ENCODE peak calls at places on chromosomes 12 and 14, in seven cellular contexts. One of them, this sample, is unnamed.

GRCh38 chr12:51626629-51627028 is 35.6 kb downstream of the SCN8A start:
- DNase-seq in cardiac septum: no peak
- DNase-seq in A549: no peak
- DNase-seq in Kasumi-1: no peak
- DNase-seq in stimulated activated CD4-positive, alpha-beta T cell treated with anti-CD3 and anti-CD28 coated beads, Interleukin-1b, Interleukin-23, amount 100 ng/mL, for 24 hours: no peak
- DNase-seq in gastrocnemius medialis: no peak
- DNase-seq in stimulated activated CD8-positive, alpha-beta memory T cell treated with anti-CD3 and anti-CD28 coated beads, Interleukin-15, amount 100 ng/mL, for 24 hours: no peak
- DNase-seq in this sample: no peak

GRCh38 chr14:81268016-81268416 is 47.3 kb upstream of the GTF2A1 start:
- DNase-seq in cardiac septum: no peak
- DNase-seq in A549: peak
- DNase-seq in Kasumi-1: peak
- DNase-seq in stimulated activated CD4-positive, alpha-beta T cell treated with anti-CD3 and anti-CD28 coated beads, Interleukin-1b, Interleukin-23, amount 100 ng/mL, for 24 hours: no peak
- DNase-seq in gastrocnemius medialis: no peak
- DNase-seq in stimulated activated CD8-positive, alpha-beta memory T cell treated with anti-CD3 and anti-CD28 coated beads, Interleukin-15, amount 100 ng/mL, for 24 hours: no peak
- DNase-seq in this sample: no peak

GRCh38 chr14:80491131-80491530 is 279.8 kb upstream of the DIO2 start:
- DNase-seq in cardiac septum: no peak
- DNase-seq in A549: no peak
- DNase-seq in Kasumi-1: peak
- DNase-seq in stimulated activated CD4-positive, alpha-beta T cell treated with anti-CD3 and anti-CD28 coated beads, Interleukin-1b, Interleukin-23, amount 100 ng/mL, for 24 hours: no peak
- DNase-seq in gastrocnemius medialis: peak
- DNase-seq in stimulated activated CD8-positive, alpha-beta memory T cell treated with anti-CD3 and anti-CD28 coated beads, Interleukin-15, amount 100 ng/mL, for 24 hours: no peak
- DNase-seq in this sample: no peak

GRCh38 chr12:38538319-38538718 is 221.7 kb downstream of the ALG10B start:
- DNase-seq in cardiac septum: no peak
- DNase-seq in A549: no peak
- DNase-seq in Kasumi-1: no peak
- DNase-seq in stimulated activated CD4-positive, alpha-beta T cell treated with anti-CD3 and anti-CD28 coated beads, Interleukin-1b, Interleukin-23, amount 100 ng/mL, for 24 hours: no peak
- DNase-seq in gastrocnemius medialis: no peak
- DNase-seq in stimulated activated CD8-positive, alpha-beta memory T cell treated with anti-CD3 and anti-CD28 coated beads, Interleukin-15, amount 100 ng/mL, for 24 hours: no peak
- DNase-seq in this sample: no peak

GRCh38 chr12:12331896-12332295 is 18.1 kb downstream of the MANSC1 start:
- DNase-seq in cardiac septum: no peak
- DNase-seq in A549: no peak
- DNase-seq in Kasumi-1: no peak
- DNase-seq in stimulated activated CD4-positive, alpha-beta T cell treated with anti-CD3 and anti-CD28 coated beads, Interleukin-1b, Interleukin-23, amount 100 ng/mL, for 24 hours: no peak
- DNase-seq in gastrocnemius medialis: no peak
- DNase-seq in stimulated activated CD8-positive, alpha-beta memory T cell treated with anti-CD3 and anti-CD28 coated beads, Interleukin-15, amount 100 ng/mL, for 24 hours: no peak
- DNase-seq in this sample: no peak

GRCh38 chr12:123389560-123390351 is 5.8 kb downstream of the KMT5A start:
- DNase-seq in cardiac septum: peak
- DNase-seq in A549: peak
- DNase-seq in Kasumi-1: peak
- DNase-seq in stimulated activated CD4-positive, alpha-beta T cell treated with anti-CD3 and anti-CD28 coated beads, Interleukin-1b, Interleukin-23, amount 100 ng/mL, for 24 hours: no peak
- DNase-seq in gastrocnemius medialis: peak
- DNase-seq in stimulated activated CD8-positive, alpha-beta memory T cell treated with anti-CD3 and anti-CD28 coated beads, Interleukin-15, amount 100 ng/mL, for 24 hours: no peak
- DNase-seq in this sample: no peak

GRCh38 chr12:108449478-108449877 is 65.6 kb upstream of the FICD start:
- DNase-seq in cardiac septum: no peak
- DNase-seq in A549: no peak
- DNase-seq in Kasumi-1: no peak
- DNase-seq in stimulated activated CD4-positive, alpha-beta T cell treated with anti-CD3 and anti-CD28 coated beads, Interleukin-1b, Interleukin-23, amount 100 ng/mL, for 24 hours: no peak
- DNase-seq in gastrocnemius medialis: no peak
- DNase-seq in stimulated activated CD8-positive, alpha-beta memory T cell treated with anti-CD3 and anti-CD28 coated beads, Interleukin-15, amount 100 ng/mL, for 24 hours: no peak
- DNase-seq in this sample: no peak

GRCh38 chr12:41605528-41606295 is 417.6 kb downstream of the PDZRN4 start:
- DNase-seq in cardiac septum: no peak
- DNase-seq in A549: no peak
- DNase-seq in Kasumi-1: no peak
- DNase-seq in stimulated activated CD4-positive, alpha-beta T cell treated with anti-CD3 and anti-CD28 coated beads, Interleukin-1b, Interleukin-23, amount 100 ng/mL, for 24 hours: no peak
- DNase-seq in gastrocnemius medialis: no peak
- DNase-seq in stimulated activated CD8-positive, alpha-beta memory T cell treated with anti-CD3 and anti-CD28 coated beads, Interleukin-15, amount 100 ng/mL, for 24 hours: no peak
- DNase-seq in this sample: no peak

GRCh38 chr12:124736115-124737039 is 127.3 kb downstream of the SCARB1 start:
- DNase-seq in cardiac septum: no peak
- DNase-seq in A549: no peak
- DNase-seq in Kasumi-1: no peak
- DNase-seq in stimulated activated CD4-positive, alpha-beta T cell treated with anti-CD3 and anti-CD28 coated beads, Interleukin-1b, Interleukin-23, amount 100 ng/mL, for 24 hours: no peak
- DNase-seq in gastrocnemius medialis: no peak
- DNase-seq in stimulated activated CD8-positive, alpha-beta memory T cell treated with anti-CD3 and anti-CD28 coated beads, Interleukin-15, amount 100 ng/mL, for 24 hours: no peak
- DNase-seq in this sample: no peak

GRCh38 chr14:69973846-69974245 is 94.6 kb downstream of the SMOC1 start:
- DNase-seq in cardiac septum: no peak
- DNase-seq in A549: no peak
- DNase-seq in Kasumi-1: no peak
- DNase-seq in stimulated activated CD4-positive, alpha-beta T cell treated with anti-CD3 and anti-CD28 coated beads, Interleukin-1b, Interleukin-23, amount 100 ng/mL, for 24 hours: no peak
- DNase-seq in gastrocnemius medialis: no peak
- DNase-seq in stimulated activated CD8-positive, alpha-beta memory T cell treated with anti-CD3 and anti-CD28 coated beads, Interleukin-15, amount 100 ng/mL, for 24 hours: no peak
- DNase-seq in this sample: no peak

GRCh38 chr12:108691995-108692808 is 39.1 kb downstream of the CORO1C start:
- DNase-seq in cardiac septum: no peak
- DNase-seq in A549: no peak
- DNase-seq in Kasumi-1: no peak
- DNase-seq in stimulated activated CD4-positive, alpha-beta T cell treated with anti-CD3 and anti-CD28 coated beads, Interleukin-1b, Interleukin-23, amount 100 ng/mL, for 24 hours: no peak
- DNase-seq in gastrocnemius medialis: peak
- DNase-seq in stimulated activated CD8-positive, alpha-beta memory T cell treated with anti-CD3 and anti-CD28 coated beads, Interleukin-15, amount 100 ng/mL, for 24 hours: no peak
- DNase-seq in this sample: peak

GRCh38 chr12:130016986-130017385 is 113.2 kb upstream of the TMEM132D start:
- DNase-seq in cardiac septum: no peak
- DNase-seq in A549: no peak
- DNase-seq in Kasumi-1: no peak
- DNase-seq in stimulated activated CD4-positive, alpha-beta T cell treated with anti-CD3 and anti-CD28 coated beads, Interleukin-1b, Interleukin-23, amount 100 ng/mL, for 24 hours: no peak
- DNase-seq in gastrocnemius medialis: no peak
- DNase-seq in stimulated activated CD8-positive, alpha-beta memory T cell treated with anti-CD3 and anti-CD28 coated beads, Interleukin-15, amount 100 ng/mL, for 24 hours: no peak
- DNase-seq in this sample: no peak

GRCh38 chr12:66964629-66965028 is 285.8 kb upstream of the GRIP1 start:
- DNase-seq in cardiac septum: no peak
- DNase-seq in A549: no peak
- DNase-seq in Kasumi-1: peak
- DNase-seq in stimulated activated CD4-positive, alpha-beta T cell treated with anti-CD3 and anti-CD28 coated beads, Interleukin-1b, Interleukin-23, amount 100 ng/mL, for 24 hours: no peak
- DNase-seq in gastrocnemius medialis: no peak
- DNase-seq in stimulated activated CD8-positive, alpha-beta memory T cell treated with anti-CD3 and anti-CD28 coated beads, Interleukin-15, amount 100 ng/mL, for 24 hours: no peak
- DNase-seq in this sample: no peak

GRCh38 chr12:120678572-120678971 is 8.4 kb upstream of the MLEC start:
- DNase-seq in cardiac septum: no peak
- DNase-seq in A549: no peak
- DNase-seq in Kasumi-1: no peak
- DNase-seq in stimulated activated CD4-positive, alpha-beta T cell treated with anti-CD3 and anti-CD28 coated beads, Interleukin-1b, Interleukin-23, amount 100 ng/mL, for 24 hours: no peak
- DNase-seq in gastrocnemius medialis: no peak
- DNase-seq in stimulated activated CD8-positive, alpha-beta memory T cell treated with anti-CD3 and anti-CD28 coated beads, Interleukin-15, amount 100 ng/mL, for 24 hours: no peak
- DNase-seq in this sample: no peak

GRCh38 chr12:131642101-131642540 is 68.8 kb upstream of the SFSWAP start:
- DNase-seq in cardiac septum: no peak
- DNase-seq in A549: peak
- DNase-seq in Kasumi-1: no peak
- DNase-seq in stimulated activated CD4-positive, alpha-beta T cell treated with anti-CD3 and anti-CD28 coated beads, Interleukin-1b, Interleukin-23, amount 100 ng/mL, for 24 hours: no peak
- DNase-seq in gastrocnemius medialis: no peak
- DNase-seq in stimulated activated CD8-positive, alpha-beta memory T cell treated with anti-CD3 and anti-CD28 coated beads, Interleukin-15, amount 100 ng/mL, for 24 hours: no peak
- DNase-seq in this sample: no peak

GRCh38 chr14:68727315-68728078 is 65.4 kb downstream of the ZFP36L1 start:
- DNase-seq in cardiac septum: no peak
- DNase-seq in A549: no peak
- DNase-seq in Kasumi-1: no peak
- DNase-seq in stimulated activated CD4-positive, alpha-beta T cell treated with anti-CD3 and anti-CD28 coated beads, Interleukin-1b, Interleukin-23, amount 100 ng/mL, for 24 hours: no peak
- DNase-seq in gastrocnemius medialis: no peak
- DNase-seq in stimulated activated CD8-positive, alpha-beta memory T cell treated with anti-CD3 and anti-CD28 coated beads, Interleukin-15, amount 100 ng/mL, for 24 hours: no peak
- DNase-seq in this sample: no peak

GRCh38 chr12:53751336-53752191 is at the start of gene CISTR:
- DNase-seq in cardiac septum: no peak
- DNase-seq in A549: no peak
- DNase-seq in Kasumi-1: peak
- DNase-seq in stimulated activated CD4-positive, alpha-beta T cell treated with anti-CD3 and anti-CD28 coated beads, Interleukin-1b, Interleukin-23, amount 100 ng/mL, for 24 hours: no peak
- DNase-seq in gastrocnemius medialis: no peak
- DNase-seq in stimulated activated CD8-positive, alpha-beta memory T cell treated with anti-CD3 and anti-CD28 coated beads, Interleukin-15, amount 100 ng/mL, for 24 hours: no peak
- DNase-seq in this sample: peak

GRCh38 chr14:100575266-100575995 is 11.8 kb downstream of the BEGAIN start:
- DNase-seq in cardiac septum: no peak
- DNase-seq in A549: no peak
- DNase-seq in Kasumi-1: no peak
- DNase-seq in stimulated activated CD4-positive, alpha-beta T cell treated with anti-CD3 and anti-CD28 coated beads, Interleukin-1b, Interleukin-23, amount 100 ng/mL, for 24 hours: no peak
- DNase-seq in gastrocnemius medialis: no peak
- DNase-seq in stimulated activated CD8-positive, alpha-beta memory T cell treated with anti-CD3 and anti-CD28 coated beads, Interleukin-15, amount 100 ng/mL, for 24 hours: no peak
- DNase-seq in this sample: no peak

GRCh38 chr12:121955258-121956040 is 37.1 kb downstream of the CFAP251 start:
- DNase-seq in cardiac septum: no peak
- DNase-seq in A549: no peak
- DNase-seq in Kasumi-1: no peak
- DNase-seq in stimulated activated CD4-positive, alpha-beta T cell treated with anti-CD3 and anti-CD28 coated beads, Interleukin-1b, Interleukin-23, amount 100 ng/mL, for 24 hours: no peak
- DNase-seq in gastrocnemius medialis: no peak
- DNase-seq in stimulated activated CD8-positive, alpha-beta memory T cell treated with anti-CD3 and anti-CD28 coated beads, Interleukin-15, amount 100 ng/mL, for 24 hours: no peak
- DNase-seq in this sample: no peak

GRCh38 chr14:92323031-92323915 is at the start of gene SLC24A4:
- DNase-seq in cardiac septum: no peak
- DNase-seq in A549: peak
- DNase-seq in Kasumi-1: peak
- DNase-seq in stimulated activated CD4-positive, alpha-beta T cell treated with anti-CD3 and anti-CD28 coated beads, Interleukin-1b, Interleukin-23, amount 100 ng/mL, for 24 hours: no peak
- DNase-seq in gastrocnemius medialis: no peak
- DNase-seq in stimulated activated CD8-positive, alpha-beta memory T cell treated with anti-CD3 and anti-CD28 coated beads, Interleukin-15, amount 100 ng/mL, for 24 hours: no peak
- DNase-seq in this sample: no peak

GRCh38 chr14:54942913-54943312 is 40.3 kb upstream of the GCH1 start:
- DNase-seq in cardiac septum: no peak
- DNase-seq in A549: no peak
- DNase-seq in Kasumi-1: no peak
- DNase-seq in stimulated activated CD4-positive, alpha-beta T cell treated with anti-CD3 and anti-CD28 coated beads, Interleukin-1b, Interleukin-23, amount 100 ng/mL, for 24 hours: no peak
- DNase-seq in gastrocnemius medialis: no peak
- DNase-seq in stimulated activated CD8-positive, alpha-beta memory T cell treated with anti-CD3 and anti-CD28 coated beads, Interleukin-15, amount 100 ng/mL, for 24 hours: no peak
- DNase-seq in this sample: no peak

GRCh38 chr14:66070542-66071319 is 415.4 kb upstream of the CCDC196 start:
- DNase-seq in cardiac septum: no peak
- DNase-seq in A549: peak
- DNase-seq in Kasumi-1: peak
- DNase-seq in stimulated activated CD4-positive, alpha-beta T cell treated with anti-CD3 and anti-CD28 coated beads, Interleukin-1b, Interleukin-23, amount 100 ng/mL, for 24 hours: peak
- DNase-seq in gastrocnemius medialis: no peak
- DNase-seq in stimulated activated CD8-positive, alpha-beta memory T cell treated with anti-CD3 and anti-CD28 coated beads, Interleukin-15, amount 100 ng/mL, for 24 hours: peak
- DNase-seq in this sample: peak

GRCh38 chr14:65847065-65847847 is 434.7 kb downstream of the FUT8 start:
- DNase-seq in cardiac septum: no peak
- DNase-seq in A549: no peak
- DNase-seq in Kasumi-1: no peak
- DNase-seq in stimulated activated CD4-positive, alpha-beta T cell treated with anti-CD3 and anti-CD28 coated beads, Interleukin-1b, Interleukin-23, amount 100 ng/mL, for 24 hours: no peak
- DNase-seq in gastrocnemius medialis: no peak
- DNase-seq in stimulated activated CD8-positive, alpha-beta memory T cell treated with anti-CD3 and anti-CD28 coated beads, Interleukin-15, amount 100 ng/mL, for 24 hours: no peak
- DNase-seq in this sample: no peak

GRCh38 chr12:109982211-109982610 is 14.0 kb downstream of the GIT2 start:
- DNase-seq in cardiac septum: no peak
- DNase-seq in A549: no peak
- DNase-seq in Kasumi-1: no peak
- DNase-seq in stimulated activated CD4-positive, alpha-beta T cell treated with anti-CD3 and anti-CD28 coated beads, Interleukin-1b, Interleukin-23, amount 100 ng/mL, for 24 hours: no peak
- DNase-seq in gastrocnemius medialis: no peak
- DNase-seq in stimulated activated CD8-positive, alpha-beta memory T cell treated with anti-CD3 and anti-CD28 coated beads, Interleukin-15, amount 100 ng/mL, for 24 hours: no peak
- DNase-seq in this sample: no peak

GRCh38 chr14:67429651-67430205 is 17.8 kb upstream of the PLEK2 start:
- DNase-seq in cardiac septum: no peak
- DNase-seq in A549: no peak
- DNase-seq in Kasumi-1: no peak
- DNase-seq in stimulated activated CD4-positive, alpha-beta T cell treated with anti-CD3 and anti-CD28 coated beads, Interleukin-1b, Interleukin-23, amount 100 ng/mL, for 24 hours: no peak
- DNase-seq in gastrocnemius medialis: no peak
- DNase-seq in stimulated activated CD8-positive, alpha-beta memory T cell treated with anti-CD3 and anti-CD28 coated beads, Interleukin-15, amount 100 ng/mL, for 24 hours: no peak
- DNase-seq in this sample: no peak

GRCh38 chr12:124188561-124189405 is 106.1 kb upstream of the RFLNA start:
- DNase-seq in cardiac septum: no peak
- DNase-seq in A549: no peak
- DNase-seq in Kasumi-1: no peak
- DNase-seq in stimulated activated CD4-positive, alpha-beta T cell treated with anti-CD3 and anti-CD28 coated beads, Interleukin-1b, Interleukin-23, amount 100 ng/mL, for 24 hours: no peak
- DNase-seq in gastrocnemius medialis: no peak
- DNase-seq in stimulated activated CD8-positive, alpha-beta memory T cell treated with anti-CD3 and anti-CD28 coated beads, Interleukin-15, amount 100 ng/mL, for 24 hours: no peak
- DNase-seq in this sample: peak

GRCh38 chr12:30882706-30883105 is 43.8 kb upstream of the TSPAN11 start:
- DNase-seq in cardiac septum: no peak
- DNase-seq in A549: no peak
- DNase-seq in Kasumi-1: no peak
- DNase-seq in stimulated activated CD4-positive, alpha-beta T cell treated with anti-CD3 and anti-CD28 coated beads, Interleukin-1b, Interleukin-23, amount 100 ng/mL, for 24 hours: no peak
- DNase-seq in gastrocnemius medialis: no peak
- DNase-seq in stimulated activated CD8-positive, alpha-beta memory T cell treated with anti-CD3 and anti-CD28 coated beads, Interleukin-15, amount 100 ng/mL, for 24 hours: no peak
- DNase-seq in this sample: peak

This sample was measured in NCI-H1092 treated with DMSO at 0.1 percent for 48 hours.